ENCODE peak calls at places on chromosomes 6 and 20, in seven cellular contexts. P is uterus, I is SJSA1, X is mucosa of descending colon, J is AG04449, G is neural progenitor cell, T is PC-9. B is an unnamed sample.

GRCh38 chr6:15044146-15044882 is 201.6 kb upstream of the JARID2 start:
- DNase-seq in X (no peak), G (peak; percentile 9), T (no peak), P (no peak), I (no peak), J (no peak), B (no peak)

GRCh38 chr6:42017021-42017643 is 33.2 kb upstream of the TAF8 start:
- DNase-seq in I (peak; percentile 15), G (no peak), X (no peak), T (peak; percentile 37), J (peak; percentile 34), P (no peak), B (peak; percentile 70)

GRCh38 chr20:57264151-57264792 is 2.2 kb downstream of the BMP7 start:
- DNase-seq in T (no peak), G (peak; percentile 57), I (no peak), J (no peak), P (no peak), X (no peak), B (no peak)

GRCh38 chr20:45083127-45083526 is 17.8 kb downstream of the KCNS1 start:
- DNase-seq in X (no peak), P (no peak), I (no peak), T (no peak), G (no peak), J (no peak), B (no peak)

GRCh38 chr20:5969348-5969935 is 19.0 kb downstream of the MCM8 start:
- DNase-seq in I (no peak), G (peak; percentile 95), P (no peak), J (no peak), T (no peak), X (no peak), B (no peak)

GRCh38 chr6:80321011-80321410 is 214.5 kb downstream of the BCKDHB start:
- DNase-seq in T (no peak), G (no peak), J (no peak), I (no peak), P (no peak), X (no peak), B (no peak)

GRCh38 chr20:60055740-60056139 is 97.5 kb downstream of the CDH26 start:
- DNase-seq in G (no peak), J (no peak), I (no peak), P (no peak), X (no peak), T (no peak), B (no peak)

GRCh38 chr6:15948930-15949900 is 179.7 kb upstream of the MYLIP start:
- DNase-seq in P (no peak), I (no peak), T (no peak), X (peak; percentile 61), J (no peak), G (no peak), B (no peak)

GRCh38 chr6:70955441-70956190 is 1.2 kb downstream of the B3GAT2 start:
- DNase-seq in J (no peak), P (peak; percentile 73), T (peak; percentile 79), I (peak; percentile 57), G (peak; percentile 95), X (peak; percentile 91), B (peak; percentile 52)

GRCh38 chr20:58710481-58711265 is 18.1 kb downstream of the NPEPL1 start:
- DNase-seq in T (no peak), X (no peak), J (no peak), I (no peak), G (peak; percentile 20), P (peak; percentile 6), B (no peak)

GRCh38 chr6:158060447-158061360 is 79.0 kb downstream of the SYNJ2 start:
- DNase-seq in P (peak; percentile 77), G (no peak), X (peak; percentile 64), I (peak; percentile 73), T (peak; percentile 89), J (peak; percentile 81), B (peak; percentile 84)

GRCh38 chr6:95364016-95364604 is 213.2 kb upstream of the MANEA start:
- DNase-seq in T (no peak), I (no peak), X (no peak), J (no peak), G (peak; percentile 60), P (no peak), B (peak; percentile 0)

GRCh38 chr6:2999005-2999620 is 581 bp upstream of the NQO2 start:
- DNase-seq in I (peak; percentile 90), P (no peak), J (no peak), X (no peak), G (no peak), T (no peak), B (no peak)

GRCh38 chr6:2155206-2155605 is 90.2 kb downstream of the GMDS start:
- DNase-seq in J (no peak), P (no peak), X (no peak), G (no peak), I (no peak), T (no peak), B (no peak)

GRCh38 chr20:63363981-63364536 is 2.9 kb upstream of the CHRNA4 start:
- DNase-seq in X (no peak), I (no peak), J (no peak), G (peak; percentile 48), P (no peak), T (no peak), B (no peak)

GRCh38 chr6:40819182-40819834 is 219.7 kb downstream of the UNC5CL start:
- DNase-seq in I (no peak), T (no peak), J (no peak), P (no peak), X (no peak), G (no peak), B (no peak)

GRCh38 chr20:46963196-46963529 is 68.5 kb downstream of the EYA2 start:
- DNase-seq in J (no peak), T (no peak), G (no peak), P (no peak), X (no peak), I (no peak), B (no peak)

GRCh38 chr20:37827605-37828004 is 75.3 kb upstream of the VSTM2L start:
- DNase-seq in P (no peak), J (no peak), I (no peak), G (no peak), X (no peak), T (no peak), B (no peak)

GRCh38 chr20:38875170-38875993 is 50.8 kb upstream of the FAM83D start:
- DNase-seq in J (no peak), X (peak; percentile 57), I (no peak), T (no peak), G (no peak), P (no peak), B (no peak)

GRCh38 chr6:137910424-137910834 is 43.4 kb downstream of the TNFAIP3 start:
- DNase-seq in P (no peak), J (no peak), G (no peak), T (no peak), X (no peak), I (no peak), B (no peak)

GRCh38 chr6:137912813-137913212 is 45.8 kb downstream of the TNFAIP3 start:
- DNase-seq in G (no peak), T (no peak), J (no peak), I (no peak), X (no peak), P (no peak), B (no peak)

GRCh38 chr6:137913434-137913833 is 46.4 kb downstream of the TNFAIP3 start:
- DNase-seq in P (no peak), T (no peak), X (no peak), J (no peak), I (no peak), G (no peak), B (no peak)

GRCh38 chr6:137910843-137911456 is 43.9 kb downstream of the TNFAIP3 start:
- DNase-seq in G (no peak), P (no peak), X (no peak), T (no peak), I (no peak), J (no peak), B (no peak)

GRCh38 chr6:137911675-137912158 is 44.7 kb downstream of the TNFAIP3 start:
- DNase-seq in P (no peak), J (no peak), I (no peak), G (peak; percentile 11), T (no peak), X (no peak), B (no peak)
- H3K4me3 ChIP-seq in P (no peak overlapping the region), J (no peak overlapping the region), I (no peak overlapping the region), G (no peak overlapping the region), T (no peak overlapping the region), X (no peak overlapping the region), B (no peak overlapping the region)

DNA sequence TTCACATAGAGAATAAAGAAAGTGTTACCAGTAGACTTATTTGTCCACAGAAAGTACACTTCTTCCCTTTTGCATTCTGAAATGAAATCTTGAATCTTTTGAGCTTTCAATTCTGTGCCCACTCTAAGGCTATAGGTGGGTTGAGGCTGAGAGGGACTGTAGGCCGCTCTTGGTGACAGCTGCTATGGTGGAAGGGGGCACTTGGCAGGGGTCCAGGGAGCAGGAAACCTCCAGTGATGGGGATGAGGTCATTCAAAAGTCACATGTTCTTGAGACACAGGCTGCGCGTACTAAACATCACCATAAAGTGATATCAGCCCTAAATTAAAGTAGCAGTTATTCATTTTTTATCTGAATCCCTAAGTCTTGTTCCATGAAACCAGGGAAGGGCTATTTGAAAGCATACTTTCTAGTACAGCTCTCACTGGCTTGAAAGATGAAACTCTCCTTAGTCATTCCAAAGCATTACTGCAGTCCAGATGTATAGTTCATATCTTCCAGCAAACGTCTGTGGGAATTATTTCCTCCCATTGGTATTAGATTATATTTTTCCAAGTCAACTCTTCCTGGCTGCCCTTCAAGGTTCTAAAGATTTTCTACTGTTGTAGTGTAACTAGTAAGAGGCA is 373.1 kb downstream of the CD109 start:
- DNase-seq in G (no peak), I (no peak), T (no peak), J (peak; percentile 55), X (no peak), P (no peak), B (no peak)
- H3K4me3 ChIP-seq in G (no peak overlapping the region), I (no peak overlapping the region), T (no peak overlapping the region), J (no peak overlapping the region), X (no peak overlapping the region), P (no peak overlapping the region), B (no peak overlapping the region)

GRCh38 chr6:72653032-72653431 is 31.2 kb downstream of the KCNQ5 start:
- DNase-seq in P (no peak), G (no peak), X (no peak), I (no peak), T (no peak), J (no peak), B (no peak)
- H3K4me3 ChIP-seq in P (no peak overlapping the region), G (no peak overlapping the region), X (no peak overlapping the region), I (no peak overlapping the region), T (no peak overlapping the region), J (no peak overlapping the region), B (no peak overlapping the region)

GRCh38 chr6:27669278-27669797 is 196.4 kb upstream of the ZNF184 start:
- DNase-seq in G (peak; percentile 35), X (no peak), P (no peak), T (peak; percentile 16), J (no peak), I (no peak), B (no peak)

GRCh38 chr6:27674882-27675281 is 202.0 kb upstream of the ZNF184 start:
- DNase-seq in G (no peak), I (no peak), X (no peak), T (no peak), P (no peak), J (no peak), B (no peak)

GRCh38 chr6:27668442-27669275 is 195.8 kb upstream of the ZNF184 start:
- DNase-seq in X (peak; percentile 49), T (peak; percentile 82), I (peak; percentile 15), J (peak; percentile 55), G (peak; percentile 74), P (peak; percentile 46), B (no peak)

GRCh38 chr6:27669798-27670301 is 196.9 kb upstream of the ZNF184 start:
- DNase-seq in T (no peak), J (no peak), P (no peak), G (peak; percentile 50), I (no peak), X (no peak), B (no peak)

GRCh38 chr6:27672113-27672799 is 199.4 kb upstream of the ZNF184 start:
- DNase-seq in J (peak; percentile 31), P (no peak), X (no peak), T (peak; percentile 83), G (peak; percentile 88), I (no peak), B (no peak)
- H3K4me3 ChIP-seq in J (no peak overlapping the region), P (peak overlapping the region; percentile 26), X (no peak overlapping the region), T (peak overlapping the region; percentile 85), G (peak overlapping the region; percentile 58), I (no peak overlapping the region), B (peak overlapping the region; percentile 23)

B was measured in astrocyte of the cerebellum.